ENCODE peak calls at places on chromosome 18, in ten cellular contexts. Q, H, D, P, J, F, W, O, N and Z are unnamed samples.

GRCh38 chr18:59189746-59190145 is 30.2 kb upstream of the GRP start:
- DNase-seq in Q (no peak), H (no peak), D (no peak), P (peak; percentile 5), J (no peak), F (no peak), W (no peak), O (no peak), N (no peak), Z (no peak)

GRCh38 chr18:34509163-34509562 is 200.9 kb upstream of the DTNA start:
- DNase-seq in Q (no peak), H (no peak), D (no peak), P (no peak), J (no peak), F (no peak), W (no peak), O (no peak), N (no peak), Z (no peak)

GRCh38 chr18:3863006-3863405 is 413.0 kb downstream of the TGIF1 start:
- DNase-seq in Q (no peak), H (no peak), D (no peak), P (no peak), J (no peak), F (no peak), W (no peak), O (no peak), N (no peak), Z (no peak)

GRCh38 chr18:55152801-55153200 is 193.5 kb upstream of the CCDC68 start:
- DNase-seq in Q (no peak), H (no peak), D (no peak), P (peak; percentile 73), J (peak; percentile 69), F (no peak), W (peak; percentile 7), O (no peak), N (peak; percentile 78), Z (no peak)

GRCh38 chr18:67290421-67290820 is 226.1 kb downstream of the DSEL start:
- DNase-seq in Q (no peak), H (no peak), D (no peak), P (peak; percentile 60), J (no peak), F (no peak), W (no peak), O (no peak), N (peak; percentile 4), Z (no peak)

GRCh38 chr18:24868760-24869237 is 408.4 kb downstream of the HRH4 start:
- DNase-seq in Q (no peak), H (no peak), D (no peak), P (peak; percentile 85), J (no peak), F (no peak), W (peak; percentile 61), O (no peak), N (peak; percentile 11), Z (no peak)

GRCh38 chr18:69758458-69758857 is 189.2 kb downstream of the CD226 start:
- DNase-seq in Q (no peak), H (no peak), D (no peak), P (peak; percentile 75), J (peak; percentile 77), F (no peak), W (no peak), O (no peak), N (peak; percentile 81), Z (no peak)

GRCh38 chr18:54946149-54946581 is 13.1 kb downstream of the CCDC68 start:
- DNase-seq in Q (peak; percentile 86), H (peak; percentile 35), D (no peak), P (peak; percentile 33), J (peak; percentile 26), F (no peak), W (peak; percentile 76), O (no peak), N (peak; percentile 33), Z (peak; percentile 26)

GRCh38 chr18:449374-449773 is 51.1 kb downstream of the COLEC12 start:
- DNase-seq in Q (peak; percentile 60), H (no peak), D (no peak), P (no peak), J (no peak), F (peak; percentile 53), W (peak; percentile 78), O (peak; percentile 46), N (no peak), Z (no peak)

GRCh38 chr18:24369420-24369819 is 28.2 kb downstream of the OSBPL1A start:
- DNase-seq in Q (no peak), H (no peak), D (no peak), P (peak; percentile 20), J (peak; percentile 42), F (no peak), W (no peak), O (no peak), N (peak; percentile 54), Z (no peak)

GRCh38 chr18:45896452-45896851 is 70.7 kb downstream of the EPG5 start:
- DNase-seq in Q (no peak), H (no peak), D (no peak), P (no peak), J (no peak), F (no peak), W (no peak), O (no peak), N (no peak), Z (no peak)

GRCh38 chr18:61635901-61636528 is 256.8 kb downstream of the RNF152 start:
- DNase-seq in Q (no peak), H (peak; percentile 51), D (peak; percentile 59), P (peak; percentile 63), J (peak; percentile 14), F (peak; percentile 64), W (peak; percentile 76), O (peak; percentile 85), N (peak; percentile 27), Z (peak; percentile 57)

GRCh38 chr18:37537868-37538525 is 27.6 kb downstream of the CELF4 start:
- DNase-seq in Q (no peak), H (peak; percentile 36), D (peak; percentile 68), P (peak; percentile 44), J (peak; percentile 8), F (peak; percentile 89), W (peak; percentile 44), O (peak; percentile 86), N (peak; percentile 33), Z (peak; percentile 58)

GRCh38 chr18:39053569-39053968 is 1488.0 kb upstream of the CELF4 start:
- DNase-seq in Q (no peak), H (no peak), D (no peak), P (no peak), J (no peak), F (no peak), W (no peak), O (peak; percentile 14), N (no peak), Z (no peak)

GRCh38 chr18:32769242-32770180 is 3.3 kb downstream of the KLHL14 start:
- DNase-seq in Q (no peak), H (no peak), D (no peak), P (no peak), J (no peak), F (peak; percentile 70), W (no peak), O (peak; percentile 67), N (no peak), Z (no peak)

GRCh38 chr18:59900222-59901128 is 679 bp downstream of the PMAIP1 start:
- DNase-seq in Q (peak; percentile 67), H (peak; percentile 68), D (peak; percentile 27), P (peak; percentile 85), J (peak; percentile 75), F (peak; percentile 62), W (peak; percentile 76), O (peak; percentile 70), N (peak; percentile 83), Z (peak; percentile 85)

DNA sequence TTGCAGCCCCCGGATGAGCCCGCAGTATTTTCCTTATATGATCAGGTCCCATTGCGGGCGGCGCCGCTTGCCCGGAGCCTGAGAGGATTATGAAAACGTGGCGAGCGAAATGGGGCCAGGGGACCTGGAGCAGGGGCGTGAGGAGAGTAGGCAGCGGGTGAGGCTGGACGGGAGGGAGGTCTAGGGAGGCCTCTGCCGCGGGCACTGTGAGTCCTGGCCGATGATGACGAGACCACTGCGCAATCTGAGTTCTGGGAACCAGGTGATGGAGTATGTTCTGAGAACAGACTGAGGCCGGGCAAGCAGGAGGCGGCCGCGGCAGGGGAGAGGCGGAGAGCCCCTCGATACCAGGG is 790 bp upstream of the ACAA2 start:
- DNase-seq in Q (no peak), H (peak; percentile 41), D (peak; percentile 64), P (peak; percentile 69), J (peak; percentile 62), F (peak; percentile 71), W (peak; percentile 76), O (peak; percentile 85), N (peak; percentile 70), Z (no peak)
- H3K4me2 ChIP-seq in Q (peak overlapping the region; percentile 94), H (peak overlapping the region; percentile 97), D (peak overlapping the region; percentile 66), P (peak overlapping the region; percentile 44), J (peak overlapping the region; percentile 93), F (peak overlapping the region; percentile 27), W (peak overlapping the region; percentile 84), O (peak overlapping the region; percentile 89), N (peak overlapping the region; percentile 86), Z (no peak overlapping the region)

GRCh38 chr18:74715306-74715705 is 117.6 kb downstream of the ZNF407 start:
- DNase-seq in Q (no peak), H (no peak), D (no peak), P (no peak), J (no peak), F (no peak), W (no peak), O (no peak), N (no peak), Z (no peak)
- H2AFZ ChIP-seq in Q (no peak overlapping the region), H (no peak overlapping the region), D (peak overlapping the region; percentile 8), P (no peak overlapping the region), J (no peak overlapping the region), F (no peak overlapping the region), W (no peak overlapping the region), O (no peak overlapping the region), N (no peak overlapping the region), Z (no peak overlapping the region)

GRCh38 chr18:21084511-21085078 is 27.0 kb downstream of the ROCK1 start:
- DNase-seq in Q (no peak), H (no peak), D (no peak), P (no peak), J (no peak), F (no peak), W (no peak), O (no peak), N (no peak), Z (no peak)
- H3K9me3 ChIP-seq in Q (no peaks in the 10 kb centered on the region), H (no peaks in the 10 kb centered on the region), D (peaks cover 29% of the 10 kb centered on the region), P (no peaks in the 10 kb centered on the region), J (no peaks in the 10 kb centered on the region), F (no peaks in the 10 kb centered on the region), W (no peaks in the 10 kb centered on the region), O (peaks cover 10% of the 10 kb centered on the region), N (no peaks in the 10 kb centered on the region), Z (no peaks in the 10 kb centered on the region)

DNA sequence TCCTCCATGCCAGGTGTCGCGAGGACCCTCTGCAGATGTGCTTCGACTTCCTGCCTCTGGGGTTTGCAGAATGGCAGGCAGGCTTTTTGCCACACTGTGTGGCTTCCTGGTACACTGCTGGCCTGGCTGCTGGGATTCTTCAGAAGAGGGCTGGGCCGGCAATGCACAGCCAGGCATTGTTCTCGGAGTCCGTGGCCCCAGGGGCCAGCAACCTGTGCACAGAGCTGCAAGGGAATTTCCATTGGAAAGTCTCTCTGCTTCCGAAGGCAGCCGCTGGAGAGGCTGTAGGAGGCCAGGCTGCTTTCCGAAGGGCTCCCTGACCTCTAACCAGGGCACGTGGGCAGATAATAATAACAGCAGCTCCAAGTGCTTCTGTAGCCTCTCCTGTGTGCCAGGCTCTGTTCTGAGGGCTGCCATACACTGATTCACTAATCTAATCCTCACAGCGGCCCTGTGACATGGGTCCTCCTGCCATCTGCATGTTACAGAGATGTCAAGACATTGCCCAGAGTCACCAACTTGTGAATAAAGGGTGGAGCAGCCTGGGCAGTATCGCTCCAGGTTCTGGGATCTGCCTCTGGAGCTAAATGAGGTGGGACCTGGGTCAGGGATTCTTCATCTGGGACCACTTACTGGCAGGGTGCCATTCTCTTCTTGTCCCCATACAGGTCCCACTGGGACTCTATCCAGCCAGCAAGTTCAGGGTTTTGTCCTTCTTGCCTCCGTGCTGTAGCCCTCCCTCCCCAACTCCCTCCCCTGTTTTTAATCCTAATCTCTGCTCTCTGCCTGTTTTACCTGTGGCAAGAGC is 5.0 kb downstream of the LDLRAD4 start:
- DNase-seq in Q (no peak), H (no peak), D (no peak), P (no peak), J (no peak), F (no peak), W (no peak), O (peak; percentile 21), N (no peak), Z (peak; percentile 79)
- H3K4me2 ChIP-seq in Q (no peak overlapping the region), H (no peak overlapping the region), D (no peak overlapping the region), P (no peak overlapping the region), J (no peak overlapping the region), F (no peak overlapping the region), W (no peak overlapping the region), O (peak overlapping the region; percentile 39), N (no peak overlapping the region), Z (peak overlapping the region; percentile 44)